ENCODE peak calls at places on chromosomes 11 and 22, in five cellular contexts. L is HepG2, J is astrocyte, N is AG04450, P is GM23248. H is an unnamed sample.

GRCh38 chr11:79076526-79077115 is 364.2 kb downstream of the TENM4 start:
- DNase-seq in L (peak; percentile 30), J (no peak), N (no peak), P (peak; percentile 61), H (peak; percentile 38)

GRCh38 chr11:75242722-75243600 is 2.4 kb downstream of the TPBGL start:
- DNase-seq in L (no peak), J (no peak), N (no peak), P (no peak), H (no peak)

GRCh38 chr22:38455530-38456271 is 702 bp upstream of the KCNJ4 start:
- DNase-seq in L (no peak), J (no peak), N (no peak), P (no peak), H (no peak)

GRCh38 chr22:50306753-50307749 is at the start of gene PLXNB2:
- DNase-seq in L (peak; percentile 68), J (peak; percentile 57), N (peak; percentile 34), P (peak; percentile 88), H (peak; percentile 84)

GRCh38 chr22:36770116-36770945 is 5.6 kb downstream of the IFT27 start:
- DNase-seq in L (no peak), J (no peak), N (no peak), P (no peak), H (peak; percentile 5)

GRCh38 chr11:68455485-68455884 is 5.1 kb upstream of the PPP6R3 start:
- DNase-seq in L (no peak), J (no peak), N (no peak), P (no peak), H (no peak)

GRCh38 chr11:32435152-32435480 is 223 bp downstream of the WT1 start:
- DNase-seq in L (no peak), J (no peak), N (no peak), P (no peak), H (no peak)

GRCh38 chr11:18010977-18011586 is 1.8 kb downstream of the SERGEF start:
- DNase-seq in L (peak; percentile 28), J (no peak), N (no peak), P (peak; percentile 13), H (no peak)

GRCh38 chr11:63635762-63636465 is 21.7 kb upstream of the PLAAT3 start:
- DNase-seq in L (peak; percentile 47), J (peak; percentile 31), N (peak; percentile 27), P (peak; percentile 74), H (peak; percentile 51)

GRCh38 chr11:79482800-79483199 is 42.0 kb upstream of the TENM4 start:
- DNase-seq in L (no peak), J (no peak), N (no peak), P (no peak), H (no peak)

GRCh38 chr11:43802509-43802908 is 78.1 kb upstream of the ALKBH3 start:
- DNase-seq in L (peak; percentile 7), J (no peak), N (no peak), P (peak; percentile 14), H (no peak)

GRCh38 chr11:16195659-16196058 is 160.7 kb downstream of the SOX6 start:
- DNase-seq in L (peak; percentile 8), J (peak; percentile 75), N (peak; percentile 32), P (peak; percentile 45), H (no peak)

GRCh38 chr22:49962012-49962750 is 1.6 kb downstream of the PIM3 start:
- DNase-seq in L (peak; percentile 87), J (peak; percentile 82), N (peak; percentile 70), P (peak; percentile 92), H (peak; percentile 96)

GRCh38 chr11:60910281-60910687 is 3.7 kb upstream of the TMEM109 start:
- DNase-seq in L (no peak), J (no peak), N (no peak), P (no peak), H (no peak)

GRCh38 chr11:116610190-116610589 is 162.6 kb downstream of the BUD13 start:
- DNase-seq in L (no peak), J (no peak), N (no peak), P (no peak), H (no peak)

GRCh38 chr11:11292839-11293238 is 60.2 kb downstream of the CSNK2A3 start:
- DNase-seq in L (no peak), J (no peak), N (no peak), P (no peak), H (no peak)

GRCh38 chr11:16806791-16807190 is 68.3 kb downstream of the C11orf58 start:
- DNase-seq in L (no peak), J (peak; percentile 47), N (peak; percentile 29), P (peak; percentile 32), H (no peak)

GRCh38 chr11:9232482-9232881 is 32.7 kb downstream of the DENND5A start:
- DNase-seq in L (no peak), J (no peak), N (no peak), P (no peak), H (no peak)

GRCh38 chr11:12950681-12951080 is 58.4 kb upstream of the RASSF10 start:
- DNase-seq in L (no peak), J (no peak), N (no peak), P (peak; percentile 30), H (no peak)

GRCh38 chr11:72425053-72425980 is 9.0 kb downstream of the CLPB start:
- DNase-seq in L (no peak), J (no peak), N (no peak), P (no peak), H (no peak)

GRCh38 chr11:19633276-19633675 is 79.4 kb upstream of the NAV2 start:
- DNase-seq in L (no peak), J (no peak), N (no peak), P (peak; percentile 44), H (peak; percentile 40)

GRCh38 chr11:104925850-104926249 is 27.6 kb upstream of the CASP12 start:
- DNase-seq in L (peak; percentile 7), J (no peak), N (no peak), P (no peak), H (no peak)

GRCh38 chr11:113534625-113535024 is 59.4 kb upstream of the DRD2 start:
- DNase-seq in L (no peak), J (no peak), N (no peak), P (no peak), H (no peak)

GRCh38 chr22:35642305-35642741 is 5.9 kb upstream of the APOL6 start:
- DNase-seq in L (peak; percentile 47), J (no peak), N (no peak), P (peak; percentile 65), H (no peak)

GRCh38 chr11:76685841-76686240 is 15.3 kb upstream of the LRRC32 start:
- DNase-seq in L (no peak), J (no peak), N (no peak), P (no peak), H (no peak)

GRCh38 chr22:41939981-41940852 is 6.7 kb downstream of the CENPM start:
- DNase-seq in L (no peak), J (no peak), N (no peak), P (no peak), H (no peak)

DNA sequence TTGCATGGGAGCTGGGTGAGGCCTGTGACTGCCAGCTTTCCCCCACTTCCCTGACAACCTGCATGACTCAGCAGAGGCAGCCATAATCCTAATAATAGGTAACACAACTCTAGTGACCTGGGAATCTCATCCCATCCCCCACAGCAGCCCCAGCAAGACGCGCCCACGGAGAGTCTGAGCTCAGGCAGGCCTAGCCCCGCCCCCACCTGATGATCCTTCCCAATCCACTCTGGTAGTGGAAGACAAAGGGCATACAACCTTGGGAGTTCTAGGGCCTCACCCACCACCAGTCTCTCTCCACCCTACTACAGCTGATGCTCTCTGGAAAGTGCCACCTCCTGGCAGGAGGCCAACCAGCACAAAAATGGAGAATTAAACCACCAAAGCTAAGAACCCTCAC is 60.3 kb downstream of the CWF19L2 start:
- DNase-seq in L (no peak), J (no peak), N (no peak), P (no peak), H (no peak)
- H3K27ac ChIP-seq in L (no peak overlapping the region), J (no peak overlapping the region), N (no peak overlapping the region), P (no peak overlapping the region), H (no peak overlapping the region)

GRCh38 chr11:897226-898159 is 13.1 kb downstream of the CHID1 start:
- DNase-seq in L (no peak), J (no peak), N (no peak), P (no peak), H (no peak)
- H3K4me3 ChIP-seq in L (no peak overlapping the region), J (no peak overlapping the region), N (no peak overlapping the region), P (no peak overlapping the region), H (no peak overlapping the region)

GRCh38 chr11:7894251-7894650 is 36.8 kb downstream of the OR10A6 start:
- DNase-seq in L (no peak), J (no peak), N (no peak), P (no peak), H (no peak)

GRCh38 chr11:7893792-7894191 is 37.3 kb downstream of the OR10A6 start:
- DNase-seq in L (no peak), J (no peak), N (no peak), P (no peak), H (no peak)

GRCh38 chr11:7898666-7899283 is 32.3 kb downstream of the OR10A6 start:
- DNase-seq in L (no peak), J (no peak), N (no peak), P (no peak), H (no peak)

GRCh38 chr11:7899418-7899817 is 31.6 kb downstream of the OR10A6 start:
- DNase-seq in L (no peak), J (no peak), N (no peak), P (no peak), H (no peak)

DNA sequence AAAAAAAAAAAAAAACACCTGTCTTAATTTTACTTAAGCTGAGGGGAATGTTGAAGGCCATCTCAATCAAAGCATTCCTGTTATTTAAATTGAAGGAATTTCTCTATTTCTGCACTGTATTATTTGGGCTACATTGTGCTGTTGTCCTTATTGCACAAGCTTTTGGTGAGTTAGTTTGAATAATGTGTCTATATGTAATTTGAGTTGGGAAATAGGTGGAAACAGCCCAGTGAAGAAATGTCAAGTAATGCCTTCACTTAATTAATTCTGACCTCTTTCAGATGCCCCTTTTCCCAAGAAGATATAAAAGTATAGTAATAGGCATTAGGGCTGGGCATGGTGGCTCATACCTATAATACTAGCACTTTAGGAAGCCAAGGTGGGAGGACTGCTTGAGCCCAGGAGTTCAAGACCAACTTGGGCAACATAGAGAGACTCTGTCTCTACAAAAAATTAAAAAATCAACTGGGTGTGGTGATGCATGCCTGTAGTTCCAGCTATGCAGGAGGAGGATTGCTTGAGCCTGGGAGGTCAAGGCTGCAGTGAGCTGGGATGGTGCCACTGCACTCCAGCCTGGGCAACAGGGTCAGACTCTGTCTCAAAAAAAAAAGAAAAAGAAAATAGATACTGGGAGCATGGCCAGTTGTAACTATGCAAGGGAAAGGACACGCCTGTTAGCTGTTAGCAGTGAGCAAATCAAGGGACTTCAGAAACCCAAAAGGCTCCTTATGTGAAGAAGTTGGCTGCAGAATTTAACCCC is 34.9 kb downstream of the OR10A6 start:
- DNase-seq in L (no peak), J (no peak), N (no peak), P (peak; percentile 48), H (no peak)
- H3K27ac ChIP-seq in L (no peak overlapping the region), J (no peak overlapping the region), N (no peak overlapping the region), P (peak overlapping the region; percentile 45), H (no peak overlapping the region)

GRCh38 chr22:46075764-46076531 is 74.4 kb upstream of the PPARA start:
- DNase-seq in L (no peak), J (no peak), N (no peak), P (no peak), H (peak; percentile 32)
- H3K4me3 ChIP-seq in L (no peak overlapping the region), J (peak overlapping the region; percentile 99), N (peak overlapping the region; percentile 86), P (peak overlapping the region; percentile 97), H (peak overlapping the region; percentile 94)

DNA sequence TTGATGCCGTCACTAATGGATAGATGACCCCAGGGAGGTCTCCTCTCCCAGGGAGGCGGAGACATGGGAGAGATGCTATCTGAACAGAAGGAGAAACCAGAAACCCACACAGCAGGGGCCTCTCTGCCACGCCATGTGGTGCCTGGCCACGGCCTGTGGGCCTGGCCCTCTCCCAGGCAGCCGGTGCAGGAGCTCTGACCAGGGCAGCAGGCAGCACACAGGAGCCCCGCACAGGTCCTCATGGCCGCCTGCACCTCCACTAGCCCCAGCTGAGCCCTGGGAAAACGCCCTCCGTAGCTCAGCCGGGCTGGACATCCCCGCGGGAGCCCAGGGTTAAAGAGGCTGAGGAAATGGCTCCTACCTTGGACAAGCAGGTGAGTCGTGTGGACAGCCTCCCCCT is 19.8 kb downstream of the IGSF9B start:
- DNase-seq in L (no peak), J (no peak), N (no peak), P (no peak), H (no peak)
- H3K27ac ChIP-seq in L (no peak overlapping the region), J (no peak overlapping the region), N (no peak overlapping the region), P (no peak overlapping the region), H (no peak overlapping the region)